ENCODE peak calls at places on chromosomes 6 and 20, in seven cellular contexts. I, T, C, L, H, X and E are unnamed samples.

GRCh38 chr20:37336369-37337207 is 9.4 kb upstream of the SRC start:
- DNase-seq in I (no peak), T (no peak), C (peak), L (peak), H (no peak), X (peak), E (peak)

GRCh38 chr6:48075181-48075580 is 35.8 kb downstream of the PTCHD4 start:
- DNase-seq in I (peak), T (no peak), C (no peak), L (no peak), H (no peak), X (no peak), E (no peak)

GRCh38 chr6:34132486-34133185 is 13.3 kb downstream of the GRM4 start:
- DNase-seq in I (peak), T (peak), C (peak), L (peak), H (no peak), X (peak), E (peak)

GRCh38 chr6:46129301-46129633 is 522 bp upstream of the ENPP4 start:
- DNase-seq in I (no peak), T (no peak), C (no peak), L (no peak), H (no peak), X (no peak), E (no peak)

GRCh38 chr20:51065615-51066014 is 42.7 kb upstream of the KCNG1 start:
- DNase-seq in I (no peak), T (no peak), C (no peak), L (no peak), H (no peak), X (no peak), E (no peak)

GRCh38 chr6:162726997-162727346 is 594 bp downstream of the PRKN start:
- DNase-seq in I (peak), T (peak), C (no peak), L (no peak), H (no peak), X (peak), E (no peak)

GRCh38 chr20:33104336-33104735 is 24.9 kb downstream of the BPIFB4 start:
- DNase-seq in I (no peak), T (no peak), C (no peak), L (no peak), H (no peak), X (no peak), E (no peak)

GRCh38 chr6:133042550-133043120 is 198.5 kb upstream of the EYA4 start:
- DNase-seq in I (no peak), T (no peak), C (no peak), L (no peak), H (no peak), X (no peak), E (no peak)

GRCh38 chr6:27251672-27252251 is 4.3 kb downstream of the PRSS16 start:
- DNase-seq in I (peak), T (peak), C (peak), L (peak), H (peak), X (peak), E (peak)

GRCh38 chr20:5261763-5262162 is 55.0 kb downstream of the PROKR2 start:
- DNase-seq in I (no peak), T (no peak), C (no peak), L (no peak), H (no peak), X (no peak), E (no peak)

GRCh38 chr6:14265049-14266021 is 147.8 kb downstream of the CD83 start:
- DNase-seq in I (no peak), T (no peak), C (no peak), L (no peak), H (no peak), X (no peak), E (no peak)

GRCh38 chr6:40308533-40309306 is 278.4 kb downstream of the LRFN2 start:
- DNase-seq in I (peak), T (peak), C (peak), L (peak), H (peak), X (peak), E (peak)

GRCh38 chr6:50889492-50889891 is 70.8 kb downstream of the TFAP2B start:
- DNase-seq in I (no peak), T (no peak), C (no peak), L (no peak), H (no peak), X (no peak), E (no peak)

GRCh38 chr6:158161566-158162254 is 6.4 kb downstream of the SERAC1 start:
- DNase-seq in I (no peak), T (no peak), C (no peak), L (no peak), H (no peak), X (no peak), E (peak)

GRCh38 chr6:32087574-32088486 is 21.3 kb downstream of the TNXB start:
- DNase-seq in I (peak), T (no peak), C (peak), L (peak), H (no peak), X (peak), E (peak)

GRCh38 chr6:33860706-33861474 is 57.1 kb upstream of the MLN start:
- DNase-seq in I (peak), T (no peak), C (no peak), L (peak), H (peak), X (peak), E (no peak)

GRCh38 chr6:81727876-81728517 is 24.5 kb downstream of the TENT5A start:
- DNase-seq in I (peak), T (no peak), C (no peak), L (no peak), H (no peak), X (peak), E (no peak)

GRCh38 chr6:24274441-24275083 is 83.3 kb downstream of the DCDC2 start:
- DNase-seq in I (peak), T (peak), C (peak), L (peak), H (peak), X (no peak), E (no peak)

GRCh38 chr6:30411515-30412207 is 66.7 kb downstream of the RPP21 start:
- DNase-seq in I (peak), T (peak), C (peak), L (peak), H (no peak), X (peak), E (peak)

GRCh38 chr6:155481215-155481614 is 25.6 kb upstream of the NOX3 start:
- DNase-seq in I (no peak), T (no peak), C (no peak), L (peak), H (no peak), X (no peak), E (no peak)

GRCh38 chr6:157649311-157650260 is 173.5 kb upstream of the SNX9 start:
- DNase-seq in I (no peak), T (no peak), C (no peak), L (no peak), H (peak), X (no peak), E (no peak)

GRCh38 chr6:128327890-128328289 is 192.5 kb downstream of the PTPRK start:
- DNase-seq in I (peak), T (no peak), C (peak), L (peak), H (no peak), X (peak), E (no peak)

GRCh38 chr6:90369024-90369519 is 72.4 kb upstream of the BACH2 start:
- DNase-seq in I (peak), T (peak), C (peak), L (peak), H (peak), X (peak), E (peak)

GRCh38 chr20:21509597-21510331 is 4.1 kb downstream of the NKX2-2 start:
- DNase-seq in I (no peak), T (no peak), C (no peak), L (peak), H (no peak), X (peak), E (no peak)

GRCh38 chr6:50520862-50521261 is 192.5 kb upstream of the TFAP2D start:
- DNase-seq in I (no peak), T (no peak), C (no peak), L (no peak), H (no peak), X (no peak), E (no peak)

GRCh38 chr6:2990179-2990931 is 9.3 kb upstream of the NQO2 start:
- DNase-seq in I (peak), T (peak), C (peak), L (no peak), H (peak), X (peak), E (no peak)

GRCh38 chr6:132153221-132153896 is 202.2 kb upstream of the CCN2 start:
- DNase-seq in I (peak), T (no peak), C (no peak), L (peak), H (no peak), X (no peak), E (no peak)

GRCh38 chr20:35992713-35993335 is 24.4 kb downstream of the CNBD2 start:
- DNase-seq in I (peak), T (peak), C (peak), L (peak), H (peak), X (peak), E (peak)

GRCh38 chr6:27608916-27609883 is 136.3 kb upstream of the ZNF184 start:
- DNase-seq in I (peak), T (peak), C (peak), L (peak), H (no peak), X (no peak), E (peak)

GRCh38 chr20:50967621-50968020 is 9.0 kb downstream of the MOCS3 start:
- DNase-seq in I (no peak), T (peak), C (no peak), L (no peak), H (no peak), X (no peak), E (no peak)

GRCh38 chr6:22785036-22785435 is 215.7 kb downstream of the HDGFL1 start:
- DNase-seq in I (no peak), T (no peak), C (peak), L (peak), H (peak), X (no peak), E (peak)

GRCh38 chr6:33781105-33781975 is 7.6 kb downstream of the LEMD2 start:
- DNase-seq in I (peak), T (peak), C (no peak), L (no peak), H (peak), X (no peak), E (peak)

GRCh38 chr6:47188588-47189021 is 121.1 kb downstream of the TNFRSF21 start:
- DNase-seq in I (peak), T (peak), C (peak), L (peak), H (no peak), X (no peak), E (peak)

GRCh38 chr6:36028887-36029324 is 1.3 kb downstream of the MAPK14 start:
- DNase-seq in I (peak), T (peak), C (peak), L (peak), H (peak), X (peak), E (peak)